ENCODE peak calls at places on chromosomes 1 and 21, in eight cellular contexts. A is IMR-90, D is H7, P is tibial artery, Y is endodermal cell, Z is neuronal stem cell, G is mesenchymal stem cell, O is psoas muscle. F is an unnamed sample.

GRCh38 chr1:83086346-83086745 is 912.6 kb downstream of the TTLL7 start:
- DNase-seq in A (no peak), D (no peak), P (no peak), Y (no peak), Z (no peak), G (peak; percentile 34), O (no peak), F (no peak)

GRCh38 chr1:19453843-19454242 is 31.5 kb downstream of the CAPZB start:
- DNase-seq in A (no peak), D (no peak), P (no peak), Y (peak; percentile 57), Z (no peak), G (no peak), O (no peak), F (no peak)

GRCh38 chr1:99969260-99969728 is 502 bp upstream of the SLC35A3 start:
- DNase-seq in A (no peak), D (peak; percentile 18), P (no peak), Y (no peak), Z (no peak), G (no peak), O (no peak), F (peak; percentile 44)

GRCh38 chr1:225580180-225581099 is 72.5 kb downstream of the ENAH start:
- DNase-seq in A (no peak), D (no peak), P (no peak), Y (peak; percentile 54), Z (no peak), G (no peak), O (no peak), F (no peak)

GRCh38 chr1:203690730-203691129 is 64.1 kb downstream of the ATP2B4 start:
- DNase-seq in A (no peak), D (peak; percentile 48), P (no peak), Y (peak; percentile 63), Z (no peak), G (no peak), O (no peak), F (no peak)

GRCh38 chr1:227952374-227953021 is 4.8 kb upstream of the WNT9A start:
- DNase-seq in A (no peak), D (peak; percentile 34), P (peak; percentile 61), Y (peak; percentile 31), Z (no peak), G (no peak), O (no peak), F (peak; percentile 66)

GRCh38 chr21:16363563-16363962 is 633.8 kb downstream of the USP25 start:
- DNase-seq in A (no peak), D (no peak), P (no peak), Y (no peak), Z (no peak), G (no peak), O (no peak), F (no peak)

GRCh38 chr1:168529533-168529932 is 14.3 kb downstream of the XCL2 start:
- DNase-seq in A (no peak), D (no peak), P (no peak), Y (no peak), Z (no peak), G (no peak), O (no peak), F (no peak)

GRCh38 chr21:42042651-42043050 is 28.5 kb upstream of the UMODL1 start:
- DNase-seq in A (no peak), D (no peak), P (no peak), Y (no peak), Z (no peak), G (no peak), O (no peak), F (no peak)

GRCh38 chr1:205589618-205590456 is 42.0 kb downstream of the ELK4 start:
- DNase-seq in A (no peak), D (no peak), P (peak; percentile 13), Y (peak; percentile 31), Z (no peak), G (no peak), O (peak; percentile 7), F (peak; percentile 13)

GRCh38 chr1:167409183-167409582 is 109.1 kb downstream of the CD247 start:
- DNase-seq in A (no peak), D (no peak), P (no peak), Y (no peak), Z (no peak), G (no peak), O (no peak), F (no peak)

GRCh38 chr1:30840904-30841598 is 67.5 kb downstream of the SDC3 start:
- DNase-seq in A (peak; percentile 17), D (no peak), P (no peak), Y (no peak), Z (peak; percentile 30), G (peak; percentile 45), O (no peak), F (no peak)

GRCh38 chr21:45537111-45537745 is 5.0 kb downstream of the SLC19A1 start:
- DNase-seq in A (no peak), D (no peak), P (peak; percentile 57), Y (peak; percentile 30), Z (no peak), G (no peak), O (peak; percentile 39), F (no peak)

GRCh38 chr1:27719286-27720251 is 6.2 kb upstream of the FAM76A start:
- DNase-seq in A (peak; percentile 6), D (no peak), P (no peak), Y (no peak), Z (no peak), G (peak; percentile 25), O (no peak), F (peak; percentile 21)

GRCh38 chr1:1347663-1348419 is 1.4 kb downstream of the DVL1 start:
- DNase-seq in A (peak; percentile 25), D (peak; percentile 93), P (no peak), Y (peak; percentile 86), Z (no peak), G (peak; percentile 48), O (peak; percentile 79), F (peak; percentile 96)

GRCh38 chr21:42658320-42659105 is 5.1 kb downstream of the PDE9A start:
- DNase-seq in A (no peak), D (no peak), P (no peak), Y (no peak), Z (no peak), G (no peak), O (peak; percentile 15), F (peak; percentile 83)

GRCh38 chr1:23555225-23555801 is 4.0 kb downstream of the ID3 start:
- DNase-seq in A (peak; percentile 68), D (peak; percentile 49), P (peak; percentile 87), Y (peak; percentile 82), Z (no peak), G (peak; percentile 87), O (peak; percentile 59), F (peak; percentile 84)

GRCh38 chr1:218304281-218305039 is 19.4 kb downstream of the RRP15 start:
- DNase-seq in A (peak; percentile 47), D (no peak), P (no peak), Y (peak; percentile 55), Z (no peak), G (peak; percentile 50), O (peak; percentile 69), F (no peak)
- H3K36me3 ChIP-seq in A (no peaks in the 10 kb centered on the region), D (no peaks in the 10 kb centered on the region), P (peaks cover 11% of the 10 kb centered on the region), Y (peaks cover 35% of the 10 kb centered on the region), Z (no peaks in the 10 kb centered on the region), G (peaks cover 29% of the 10 kb centered on the region), O (peaks cover 3% of the 10 kb centered on the region), F (no peaks in the 10 kb centered on the region)

DNA sequence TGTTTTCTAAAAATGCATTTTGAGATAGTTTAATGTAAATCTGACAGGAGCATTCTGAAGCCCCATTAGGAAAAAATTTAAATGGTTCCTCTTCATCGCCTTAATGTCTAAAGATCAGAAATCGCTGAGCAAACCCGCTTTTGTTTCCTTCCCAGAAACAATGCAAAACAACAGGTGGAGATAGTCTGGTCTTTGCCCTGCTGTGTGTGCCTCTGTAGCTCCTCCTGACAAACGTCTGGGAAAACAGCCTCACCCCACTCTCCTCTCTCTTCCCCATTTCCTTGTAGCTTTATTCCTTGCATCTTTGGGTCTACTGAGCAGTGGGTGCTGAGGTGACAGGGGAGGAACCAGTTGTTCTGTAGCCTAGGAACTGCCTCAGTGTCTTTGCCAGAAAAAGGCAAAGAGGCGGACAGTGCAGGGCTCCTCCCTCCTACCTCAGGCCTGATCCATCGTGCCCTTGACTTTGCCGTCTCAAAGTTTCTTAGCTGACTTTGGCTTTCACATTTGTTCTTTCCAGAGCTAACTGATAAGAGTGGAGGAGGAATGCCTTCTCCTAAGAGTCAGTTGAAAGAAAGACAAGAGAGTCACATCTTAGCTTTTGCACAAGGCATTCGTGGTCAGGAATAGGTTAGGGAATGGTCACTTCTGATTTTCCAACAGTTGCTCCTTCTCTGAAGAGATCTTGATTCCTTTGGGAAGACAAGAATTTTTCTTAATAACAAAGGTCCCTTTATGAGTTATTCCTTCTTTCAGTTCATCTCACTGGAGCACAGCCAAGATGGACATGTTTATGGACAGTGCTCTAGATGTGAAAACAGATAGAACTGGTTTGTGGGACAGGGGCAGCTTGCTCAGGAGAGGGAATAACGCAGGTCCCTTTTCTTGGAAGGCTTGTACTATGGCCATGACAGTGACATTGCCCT is 24.9 kb downstream of the SYT11 start:
- DNase-seq in A (peak; percentile 42), D (no peak), P (no peak), Y (no peak), Z (no peak), G (peak; percentile 28), O (no peak), F (no peak)
- H3K36me3 ChIP-seq in A (peaks cover 10% of the 10 kb centered on the region), D (no peaks in the 10 kb centered on the region), P (peaks cover 38% of the 10 kb centered on the region), Y (no peaks in the 10 kb centered on the region), Z (peaks cover 10% of the 10 kb centered on the region), G (peaks cover 33% of the 10 kb centered on the region), O (no peaks in the 10 kb centered on the region), F (peaks cover 9% of the 10 kb centered on the region)

GRCh38 chr1:75732703-75733102 is 8.2 kb downstream of the ACADM start:
- DNase-seq in A (no peak), D (no peak), P (no peak), Y (no peak), Z (no peak), G (no peak), O (no peak), F (no peak)
- H3K36me3 ChIP-seq in A (peaks cover 16% of the 10 kb centered on the region), D (peaks cover 2% of the 10 kb centered on the region), P (peaks cover 42% of the 10 kb centered on the region), Y (peaks cover 66% of the 10 kb centered on the region), Z (peaks cover 1% of the 10 kb centered on the region), G (peaks cover 44% of the 10 kb centered on the region), O (peaks cover 3% of the 10 kb centered on the region), F (peaks cover 24% of the 10 kb centered on the region)

GRCh38 chr1:119935373-119935772 is 39.1 kb upstream of the ADAM30 start:
- DNase-seq in A (no peak), D (no peak), P (no peak), Y (no peak), Z (no peak), G (no peak), O (no peak), F (no peak)

GRCh38 chr1:119940697-119941096 is 44.4 kb upstream of the ADAM30 start:
- DNase-seq in A (no peak), D (no peak), P (no peak), Y (no peak), Z (no peak), G (no peak), O (no peak), F (no peak)

GRCh38 chr1:119935915-119936314 is 39.6 kb upstream of the ADAM30 start:
- DNase-seq in A (no peak), D (no peak), P (no peak), Y (no peak), Z (no peak), G (no peak), O (no peak), F (no peak)

GRCh38 chr1:119933397-119933796 is 37.1 kb upstream of the ADAM30 start:
- DNase-seq in A (no peak), D (no peak), P (no peak), Y (no peak), Z (no peak), G (no peak), O (no peak), F (no peak)

DNA sequence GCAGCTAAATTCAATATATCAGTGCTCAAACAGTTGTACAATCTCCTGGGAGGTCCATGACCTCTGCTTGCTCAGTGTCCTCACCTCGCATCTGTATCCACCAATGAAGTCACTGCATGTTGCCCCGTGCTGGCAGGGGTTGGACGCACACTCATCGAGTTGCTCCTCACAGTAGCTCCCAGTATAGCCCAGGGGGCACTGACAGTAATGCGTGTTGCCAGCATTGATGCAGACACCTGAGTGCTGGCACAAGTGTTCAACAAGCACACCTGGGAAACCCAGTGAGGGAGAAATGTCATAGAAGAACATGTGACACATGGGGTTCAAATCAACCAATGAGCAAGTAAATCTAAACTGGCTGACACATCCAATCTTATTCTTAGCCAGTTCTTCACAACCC is 40.9 kb upstream of the ADAM30 start:
- DNase-seq in A (no peak), D (no peak), P (no peak), Y (no peak), Z (no peak), G (no peak), O (no peak), F (no peak)
- H3K36me3 ChIP-seq in A (peaks cover 43% of the 10 kb centered on the region), D (peaks cover 1% of the 10 kb centered on the region), P (peaks cover 85% of the 10 kb centered on the region), Y (peaks cover 80% of the 10 kb centered on the region), Z (peaks cover 25% of the 10 kb centered on the region), G (peaks cover 97% of the 10 kb centered on the region), O (peaks cover 15% of the 10 kb centered on the region), F (peaks cover 98% of the 10 kb centered on the region)

F was measured in osteoblast.